ENCODE peak calls at places on chromosomes 6 and 20, in four cellular contexts. One of them, this sample, is unnamed.

GRCh38 chr6:124699038-124699437 is 263.2 kb upstream of the RNF217 start:
- DNase-seq in IMR-90: no peak
- DNase-seq in H1: no peak
- DNase-seq in mesendoderm: peak; percentile 50
- DNase-seq in this sample: peak; percentile 32

GRCh38 chr6:108080010-108080780 is 5.7 kb upstream of the OSTM1 start:
- DNase-seq in IMR-90: peak; percentile 58
- DNase-seq in mesendoderm: peak; percentile 86
- DNase-seq in H1: no peak
- DNase-seq in this sample: peak; percentile 72

GRCh38 chr6:160273760-160274159 is 15.1 kb upstream of the SLC22A2 start:
- DNase-seq in H1: no peak
- DNase-seq in IMR-90: no peak
- DNase-seq in mesendoderm: no peak
- DNase-seq in this sample: no peak

GRCh38 chr6:106275692-106276091 is 49.9 kb downstream of the ATG5 start:
- DNase-seq in H1: no peak
- DNase-seq in mesendoderm: no peak
- DNase-seq in IMR-90: peak; percentile 71
- DNase-seq in this sample: no peak

GRCh38 chr6:36930483-36930882 is 24.1 kb upstream of the PI16 start:
- DNase-seq in IMR-90: no peak
- DNase-seq in mesendoderm: no peak
- DNase-seq in H1: no peak
- DNase-seq in this sample: no peak

GRCh38 chr20:50711113-50711825 is 19.9 kb upstream of the RIPOR3 start:
- DNase-seq in mesendoderm: no peak
- DNase-seq in IMR-90: no peak
- DNase-seq in H1: no peak
- DNase-seq in this sample: no peak

GRCh38 chr6:155171747-155172191 is 92.0 kb upstream of the CLDN20 start:
- DNase-seq in mesendoderm: no peak
- DNase-seq in H1: no peak
- DNase-seq in IMR-90: peak; percentile 69
- DNase-seq in this sample: no peak

GRCh38 chr20:1934162-1934561 is 39.0 kb downstream of the SIRPA start:
- DNase-seq in IMR-90: peak; percentile 90
- DNase-seq in H1: no peak
- DNase-seq in mesendoderm: no peak
- DNase-seq in this sample: no peak

GRCh38 chr6:62452586-62452985 is 166.6 kb upstream of the KHDRBS2 start:
- DNase-seq in IMR-90: no peak
- DNase-seq in H1: no peak
- DNase-seq in mesendoderm: no peak
- DNase-seq in this sample: no peak

GRCh38 chr20:26218301-26218700 is 521.6 kb upstream of the ZNF337 start:
- DNase-seq in H1: no peak
- DNase-seq in IMR-90: peak; percentile 5
- DNase-seq in mesendoderm: no peak
- DNase-seq in this sample: no peak

GRCh38 chr20:59214619-59215547 is 51.3 kb downstream of the ZNF831 start:
- DNase-seq in mesendoderm: no peak
- DNase-seq in H1: no peak
- DNase-seq in IMR-90: no peak
- DNase-seq in this sample: no peak

GRCh38 chr20:37194616-37195015 is 15.3 kb upstream of the MROH8 start:
- DNase-seq in mesendoderm: no peak
- DNase-seq in IMR-90: no peak
- DNase-seq in H1: no peak
- DNase-seq in this sample: no peak

GRCh38 chr6:112007805-112008204 is 46.1 kb upstream of the CCN6 start:
- DNase-seq in mesendoderm: no peak
- DNase-seq in H1: no peak
- DNase-seq in IMR-90: peak; percentile 52
- DNase-seq in this sample: no peak
- H3K4ac ChIP-seq in mesendoderm: no peak overlapping the region
- H3K4ac ChIP-seq in H1: no peak overlapping the region
- H3K4ac ChIP-seq in IMR-90: peak overlapping the region; percentile 27
- H3K4ac ChIP-seq in this sample: no peak overlapping the region

GRCh38 chr6:168537485-168537884 is 96.5 kb downstream of the SMOC2 start:
- DNase-seq in mesendoderm: no peak
- DNase-seq in H1: no peak
- DNase-seq in IMR-90: no peak
- DNase-seq in this sample: no peak

GRCh38 chr6:168534265-168534664 is 93.3 kb downstream of the SMOC2 start:
- DNase-seq in mesendoderm: no peak
- DNase-seq in IMR-90: no peak
- DNase-seq in H1: no peak
- DNase-seq in this sample: no peak

GRCh38 chr6:168536196-168536595 is 95.2 kb downstream of the SMOC2 start:
- DNase-seq in H1: no peak
- DNase-seq in IMR-90: no peak
- DNase-seq in mesendoderm: no peak
- DNase-seq in this sample: no peak

GRCh38 chr6:168536665-168537249 is 95.8 kb downstream of the SMOC2 start:
- DNase-seq in IMR-90: no peak
- DNase-seq in mesendoderm: no peak
- DNase-seq in H1: no peak
- DNase-seq in this sample: no peak

DNA sequence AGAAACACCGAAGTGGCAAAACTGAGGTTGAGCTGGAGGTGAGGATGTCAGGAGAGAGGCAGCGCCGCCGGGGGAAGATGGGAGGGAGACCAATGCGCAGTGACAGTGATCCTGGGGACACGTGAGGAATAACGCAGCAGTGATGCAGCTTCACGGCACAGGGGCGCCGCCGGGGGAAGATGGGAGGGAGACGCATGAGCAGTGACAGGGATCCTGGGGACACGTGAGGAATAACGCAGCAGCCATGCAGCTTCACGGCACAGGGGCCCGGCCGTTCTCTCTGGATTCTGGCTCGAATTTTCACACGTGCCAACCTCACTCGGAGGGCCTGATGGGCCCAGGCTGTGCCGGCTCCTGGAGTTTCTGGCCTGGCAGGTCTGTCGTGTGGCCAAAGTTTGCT is 94.7 kb downstream of the SMOC2 start:
- DNase-seq in mesendoderm: no peak
- DNase-seq in H1: no peak
- DNase-seq in IMR-90: no peak
- DNase-seq in this sample: no peak
- H3K4ac ChIP-seq in mesendoderm: no peak overlapping the region
- H3K4ac ChIP-seq in H1: no peak overlapping the region
- H3K4ac ChIP-seq in IMR-90: no peak overlapping the region
- H3K4ac ChIP-seq in this sample: no peak overlapping the region

DNA sequence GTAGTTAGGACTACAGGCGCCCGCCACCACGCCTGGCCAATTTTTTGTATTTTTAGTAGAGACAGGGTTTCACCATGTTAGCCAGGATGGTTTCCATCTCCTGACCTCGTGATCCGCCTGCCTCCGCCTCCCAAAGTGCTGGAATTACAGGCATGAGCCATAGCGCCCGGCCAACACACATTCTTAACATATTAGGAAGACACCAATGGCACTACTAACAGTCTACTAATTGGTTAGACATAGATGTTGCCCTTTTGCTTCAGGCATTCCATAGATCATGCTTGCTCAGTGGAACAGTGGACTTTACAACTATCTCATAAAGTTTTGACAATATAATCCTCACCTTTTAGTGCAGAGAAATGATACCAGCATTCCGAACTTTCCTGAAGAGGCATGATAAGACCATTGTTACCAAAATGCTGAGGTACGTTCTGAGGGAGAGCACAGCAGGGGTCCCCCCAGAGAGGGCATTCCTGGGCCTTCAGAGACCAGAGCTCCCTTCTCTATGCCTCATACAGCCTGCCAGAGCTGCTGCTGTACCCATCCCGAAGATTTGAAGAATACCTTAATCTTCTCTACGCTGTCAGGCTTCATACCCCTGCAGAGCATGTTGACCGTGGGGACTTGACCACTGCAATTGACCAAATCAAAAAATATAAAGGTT is 89.4 kb downstream of the ECT2L start:
- DNase-seq in IMR-90: no peak
- DNase-seq in H1: no peak
- DNase-seq in mesendoderm: peak; percentile 60
- DNase-seq in this sample: no peak
- H3K4ac ChIP-seq in IMR-90: no peak overlapping the region
- H3K4ac ChIP-seq in H1: no peak overlapping the region
- H3K4ac ChIP-seq in mesendoderm: no peak overlapping the region
- H3K4ac ChIP-seq in this sample: no peak overlapping the region

GRCh38 chr6:41575598-41575997 is 29.4 kb downstream of the FOXP4 start:
- DNase-seq in H1: no peak
- DNase-seq in mesendoderm: no peak
- DNase-seq in IMR-90: no peak
- DNase-seq in this sample: no peak

GRCh38 chr6:41572613-41573012 is 26.4 kb downstream of the FOXP4 start:
- DNase-seq in IMR-90: no peak
- DNase-seq in mesendoderm: no peak
- DNase-seq in H1: no peak
- DNase-seq in this sample: no peak

GRCh38 chr6:41576667-41577066 is 30.5 kb downstream of the FOXP4 start:
- DNase-seq in mesendoderm: no peak
- DNase-seq in H1: no peak
- DNase-seq in IMR-90: no peak
- DNase-seq in this sample: no peak

GRCh38 chr6:41573268-41573667 is 27.1 kb downstream of the FOXP4 start:
- DNase-seq in IMR-90: no peak
- DNase-seq in mesendoderm: peak; percentile 64
- DNase-seq in H1: no peak
- DNase-seq in this sample: no peak

DNA sequence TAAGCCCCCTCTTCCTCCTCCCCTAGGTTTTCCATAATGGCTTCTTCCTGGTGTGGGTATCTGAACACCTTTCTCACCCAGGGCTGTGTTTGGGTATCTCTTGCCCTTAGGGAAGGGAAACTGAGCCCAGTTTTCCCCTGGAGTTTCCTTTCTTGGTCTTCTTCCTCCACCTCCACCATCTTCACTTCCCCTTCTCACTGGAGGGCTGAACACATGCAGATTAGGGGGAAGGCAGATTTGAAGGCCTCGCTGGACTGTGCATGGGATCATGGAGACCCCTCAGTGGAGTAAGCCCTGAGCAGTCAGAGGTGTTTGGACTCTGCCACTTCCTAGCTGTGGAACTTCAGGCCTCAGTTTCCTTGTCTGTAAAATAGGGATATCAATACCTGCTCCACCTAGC is 27.8 kb downstream of the FOXP4 start:
- DNase-seq in IMR-90: no peak
- DNase-seq in H1: no peak
- DNase-seq in mesendoderm: no peak
- DNase-seq in this sample: no peak
- H3K4ac ChIP-seq in IMR-90: no peak overlapping the region
- H3K4ac ChIP-seq in H1: no peak overlapping the region
- H3K4ac ChIP-seq in mesendoderm: no peak overlapping the region
- H3K4ac ChIP-seq in this sample: no peak overlapping the region

This sample was measured in H9.